ENCODE peak calls at places on chromosomes 7 and 10, in four cellular contexts. W is SK-N-SH, Z is kidney tubule cell, I is NCI-H2227 treated with DMSO at 0.1 percent for 48 hours. L is an unnamed sample.

GRCh38 chr10:79063071-79063491 is 5.7 kb upstream of the ZMIZ1 start:
- DNase-seq in W (no peak), Z (no peak), I (no peak), L (no peak)

GRCh38 chr10:119006451-119007210 is 22.9 kb upstream of the NANOS1 start:
- DNase-seq in W (peak; percentile 48), Z (peak; percentile 74), I (no peak), L (peak; percentile 92)

GRCh38 chr7:123432601-123433000 is 101.8 kb downstream of the IQUB start:
- DNase-seq in W (no peak), Z (peak; percentile 53), I (no peak), L (no peak)

GRCh38 chr10:59536151-59536550 is 173.5 kb downstream of the SLC16A9 start:
- DNase-seq in W (peak; percentile 16), Z (peak; percentile 73), I (no peak), L (peak; percentile 71)

GRCh38 chr7:46576950-46577349 is 655.9 kb upstream of the IGFBP3 start:
- DNase-seq in W (no peak), Z (peak; percentile 42), I (no peak), L (no peak)

GRCh38 chr7:7424151-7424873 is 111.4 kb downstream of the COL28A1 start:
- DNase-seq in W (peak; percentile 62), Z (peak; percentile 74), I (peak; percentile 75), L (no peak)

GRCh38 chr7:33627741-33628140 is 277.6 kb upstream of the BMPER start:
- DNase-seq in W (no peak), Z (no peak), I (no peak), L (no peak)

GRCh38 chr7:12458520-12459131 is 55.0 kb upstream of the VWDE start:
- DNase-seq in W (peak; percentile 68), Z (peak; percentile 53), I (peak; percentile 45), L (no peak)

GRCh38 chr10:44974628-44975431 is 3.8 kb downstream of the DEPP1 start:
- DNase-seq in W (peak; percentile 94), Z (peak; percentile 70), I (no peak), L (no peak)

GRCh38 chr10:125037145-125037544 is 95.2 kb downstream of the ZRANB1 start:
- DNase-seq in W (no peak), Z (peak; percentile 89), I (no peak), L (no peak)

L was measured in GM04503.